ENCODE peak calls at places on chromosome 18, in eight cellular contexts. X is lower lobe of right lung; W is CD4-positive, CD25-positive, alpha-beta regulatory T cell; C is CD4-positive, alpha-beta memory T cell; E is Peyer's patch; M is fibroblast of lung; O is transverse colon; B is GM23248. L is an unnamed sample.

GRCh38 chr18:44309185-44309584 is 371.5 kb upstream of the SETBP1 start:
- DNase-seq in W (no peak), C (no peak), X (no peak), O (no peak), M (peak), B (peak), E (no peak), L (no peak)

GRCh38 chr18:27184115-27185024 is 738 bp downstream of the CHST9 start:
- DNase-seq in C (no peak), B (no peak), O (no peak), M (no peak), X (no peak), W (no peak), E (no peak), L (peak)

GRCh38 chr18:33744032-33744697 is 166.1 kb downstream of the ASXL3 start:
- DNase-seq in O (peak), B (no peak), X (no peak), W (no peak), M (no peak), E (no peak), C (no peak), L (no peak)

GRCh38 chr18:34710430-34711386 is 610 bp downstream of the DTNA start:
- DNase-seq in X (no peak), O (no peak), C (no peak), W (no peak), M (peak), E (no peak), B (peak), L (peak)

GRCh38 chr18:34311468-34311867 is 86.8 kb upstream of the NOL4 start:
- DNase-seq in B (no peak), O (no peak), W (no peak), C (no peak), E (no peak), X (no peak), M (no peak), L (no peak)

GRCh38 chr18:12376034-12376717 is 851 bp downstream of the AFG3L2 start:
- DNase-seq in C (no peak), W (no peak), E (peak), O (peak), M (no peak), B (peak), X (peak), L (no peak)

GRCh38 chr18:42533010-42533409 is 578.0 kb downstream of the PIK3C3 start:
- DNase-seq in O (no peak), M (no peak), C (no peak), B (no peak), W (no peak), E (no peak), X (no peak), L (no peak)

GRCh38 chr18:76518543-76519155 is 23.6 kb upstream of the ZNF516 start:
- DNase-seq in M (peak), C (no peak), X (peak), B (peak), E (no peak), W (no peak), O (peak), L (no peak)

GRCh38 chr18:41145526-41145925 is 809.5 kb upstream of the PIK3C3 start:
- DNase-seq in O (no peak), X (no peak), C (no peak), E (no peak), W (no peak), B (peak), M (no peak), L (no peak)

GRCh38 chr18:41642756-41643155 is 312.3 kb upstream of the PIK3C3 start:
- DNase-seq in E (no peak), O (no peak), W (no peak), X (no peak), C (no peak), M (peak), B (peak), L (no peak)

GRCh38 chr18:68456985-68457384 is 257.9 kb downstream of the TMX3 start:
- DNase-seq in W (no peak), M (peak), B (no peak), C (no peak), E (no peak), O (no peak), X (no peak), L (no peak)

GRCh38 chr18:79445740-79446566 is 50.2 kb downstream of the NFATC1 start:
- DNase-seq in W (no peak), X (no peak), M (no peak), E (no peak), O (no peak), B (no peak), C (no peak), L (no peak)

GRCh38 chr18:3044931-3045698 is 32.2 kb upstream of the LPIN2 start:
- DNase-seq in B (no peak), W (no peak), O (peak), X (peak), M (peak), E (peak), C (no peak), L (no peak)

GRCh38 chr18:31723998-31724711 is 36.5 kb downstream of the SLC25A52 start:
- DNase-seq in W (no peak), E (peak), M (peak), C (no peak), X (peak), O (peak), B (peak), L (no peak)

GRCh38 chr18:37563810-37564511 is 1.6 kb downstream of the CELF4 start:
- DNase-seq in C (no peak), M (no peak), B (no peak), W (no peak), E (no peak), X (no peak), O (no peak), L (no peak)

GRCh38 chr18:25235648-25236047 is 116.3 kb downstream of the ZNF521 start:
- DNase-seq in O (no peak), B (no peak), E (no peak), W (no peak), X (no peak), C (no peak), M (no peak), L (no peak)

GRCh38 chr18:59685501-59685900 is 11.7 kb downstream of the CCBE1 start:
- DNase-seq in W (no peak), B (no peak), E (no peak), X (no peak), M (peak), O (no peak), C (no peak), L (no peak)

GRCh38 chr18:46333371-46334199 is 229.4 kb downstream of the HAUS1 start:
- DNase-seq in C (no peak), E (peak), B (peak), M (peak), X (no peak), W (no peak), O (no peak), L (no peak)

GRCh38 chr18:42644729-42645131 is 470.8 kb downstream of the RIT2 start:
- DNase-seq in X (no peak), B (no peak), E (no peak), M (peak), O (no peak), C (no peak), W (no peak), L (no peak)

GRCh38 chr18:58429442-58429841 is 199.4 kb downstream of the ALPK2 start:
- DNase-seq in O (no peak), X (no peak), E (no peak), W (no peak), C (no peak), M (no peak), B (no peak), L (no peak)

GRCh38 chr18:30455741-30456140 is 586.8 kb downstream of the DSC3 start:
- DNase-seq in O (no peak), M (no peak), X (no peak), E (no peak), C (no peak), W (no peak), B (no peak), L (no peak)
- H3K27ac ChIP-seq in O (no peak), M (no peak), X (no peak), E (no peak), C (no peak), W (no peak), B (no peak), L (peak)

GRCh38 chr18:48790226-48790863 is 160.4 kb downstream of the SMAD7 start:
- DNase-seq in C (no peak), X (peak), W (no peak), B (no peak), E (peak), O (no peak), M (no peak), L (peak)
- H3K27ac ChIP-seq in C (no peak), X (peak), W (no peak), B (no peak), E (no peak), O (peak), M (no peak), L (peak)

GRCh38 chr18:9737814-9738160 is 29.7 kb downstream of the RAB31 start:
- DNase-seq in B (peak), O (no peak), X (no peak), M (peak), C (no peak), W (no peak), E (no peak), L (no peak)
- H3K27ac ChIP-seq in B (peak), O (no peak), X (no peak), M (no peak), C (no peak), W (no peak), E (no peak), L (no peak)

GRCh38 chr18:21064347-21064746 is 47.3 kb downstream of the ROCK1 start:
- DNase-seq in O (no peak), E (no peak), W (no peak), B (peak), M (peak), X (no peak), C (no peak), L (no peak)
- H3K27ac ChIP-seq in O (no peak), E (no peak), W (no peak), B (peak), M (no peak), X (no peak), C (no peak), L (no peak)

GRCh38 chr18:61743775-61744531 is 148.9 kb downstream of the RNF152 start:
- DNase-seq in E (no peak), O (no peak), X (no peak), W (no peak), B (peak), C (no peak), M (peak), L (no peak)
- H3K27ac ChIP-seq in E (no peak), O (no peak), X (no peak), W (no peak), B (peak), C (no peak), M (no peak), L (peak)

DNA sequence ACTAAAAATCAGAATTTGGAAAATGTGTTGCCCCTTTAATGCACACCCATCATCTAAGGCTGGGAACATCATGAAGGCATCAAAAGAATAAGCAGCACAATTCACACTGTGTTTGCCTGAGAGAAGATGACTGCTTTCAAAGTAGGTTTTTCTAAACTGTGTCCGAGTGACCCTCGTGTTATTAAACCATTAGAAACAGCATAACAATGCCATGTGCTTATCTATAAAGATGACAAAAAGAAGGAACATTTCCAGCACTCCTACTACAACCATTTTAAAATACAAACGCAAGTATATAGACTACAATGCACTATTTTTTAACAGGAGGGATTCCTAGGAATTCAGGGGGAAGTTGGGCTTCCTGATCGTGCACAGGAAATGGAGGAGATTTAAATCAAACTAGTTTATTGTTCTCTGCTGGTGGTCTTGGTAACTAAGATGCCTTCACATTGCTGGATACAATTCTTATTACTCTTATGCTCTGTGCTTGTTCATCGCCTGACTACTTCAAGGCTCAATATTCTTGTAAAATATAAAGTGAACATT is 305.9 kb upstream of the CCDC68 start:
- DNase-seq in W (no peak), B (no peak), E (no peak), C (no peak), X (no peak), M (no peak), O (no peak), L (no peak)
- H3K27ac ChIP-seq in W (no peak), B (no peak), E (peak), C (no peak), X (no peak), M (no peak), O (no peak), L (no peak)

DNA sequence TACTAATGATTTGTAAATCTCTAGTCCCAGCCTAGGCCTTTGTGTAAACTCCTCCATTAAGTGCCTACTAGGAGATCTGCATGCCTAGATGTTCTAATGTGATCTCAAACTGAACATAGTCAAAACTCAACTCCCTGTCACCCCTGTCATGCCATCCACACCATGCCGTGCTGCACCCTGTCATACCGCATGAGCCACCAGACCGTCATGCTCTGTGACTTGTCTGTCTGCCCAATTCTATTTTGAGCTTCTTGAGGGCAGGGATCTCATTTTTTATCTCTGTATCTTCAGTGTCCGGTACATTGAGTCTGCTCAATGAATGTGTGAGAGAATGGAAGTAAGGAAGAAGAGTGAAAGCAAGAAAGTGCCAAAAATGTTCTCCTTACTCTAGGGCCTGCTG is 35.5 kb downstream of the GREB1L start:
- DNase-seq in E (no peak), M (no peak), O (no peak), X (no peak), W (no peak), C (no peak), B (no peak), L (no peak)
- H3K27ac ChIP-seq in E (no peak), M (no peak), O (no peak), X (no peak), W (no peak), C (no peak), B (no peak), L (no peak)

GRCh38 chr18:7575465-7576026 is 8.4 kb downstream of the PTPRM start:
- DNase-seq in C (no peak), X (no peak), O (no peak), E (no peak), B (peak), W (no peak), M (peak), L (no peak)
- H3K27ac ChIP-seq in C (no peak), X (no peak), O (no peak), E (no peak), B (peak), W (no peak), M (no peak), L (no peak)

GRCh38 chr18:56322403-56322802 is 316.0 kb downstream of the TXNL1 start:
- DNase-seq in W (no peak), M (no peak), O (no peak), X (no peak), E (no peak), B (no peak), C (no peak), L (no peak)
- H3K27ac ChIP-seq in W (no peak), M (no peak), O (no peak), X (no peak), E (no peak), B (no peak), C (no peak), L (no peak)